ENCODE peak calls at places on chromosomes 13 and 19, in six cellular contexts. H, J, V, O, B and N are unnamed samples.

GRCh38 chr19:55079400-55080038 is 3.9 kb downstream of the EPS8L1 start:
- DNase-seq in H (no peak), J (no peak), V (no peak), O (no peak), B (no peak), N (no peak)

GRCh38 chr13:94558721-94559120 is 37.2 kb downstream of the TGDS start:
- DNase-seq in H (no peak), J (no peak), V (no peak), O (no peak), B (no peak), N (no peak)

GRCh38 chr19:991174-991931 is 7.2 kb downstream of the WDR18 start:
- DNase-seq in H (no peak), J (no peak), V (no peak), O (peak; percentile 89), B (no peak), N (no peak)

GRCh38 chr19:1245884-1246816 is 2.2 kb upstream of the MIDN start:
- DNase-seq in H (no peak), J (no peak), V (no peak), O (no peak), B (peak; percentile 88), N (no peak)

GRCh38 chr19:51181913-51182419 is 39.9 kb downstream of the SIGLEC7 start:
- DNase-seq in H (no peak), J (no peak), V (peak; percentile 54), O (no peak), B (no peak), N (no peak)

GRCh38 chr13:52695856-52696255 is 43.2 kb downstream of the SUGT1 start:
- DNase-seq in H (no peak), J (peak; percentile 3), V (no peak), O (no peak), B (peak; percentile 20), N (no peak)

GRCh38 chr13:81927347-81927746 is 1586.4 kb upstream of the SPRY2 start:
- DNase-seq in H (no peak), J (no peak), V (no peak), O (no peak), B (peak; percentile 5), N (no peak)

GRCh38 chr19:16012552-16012951 is 63.7 kb upstream of the TPM4 start:
- DNase-seq in H (no peak), J (no peak), V (no peak), O (no peak), B (no peak), N (no peak)

GRCh38 chr13:108919036-108919907 is 289.9 kb downstream of the MYO16 start:
- DNase-seq in H (no peak), J (no peak), V (no peak), O (no peak), B (no peak), N (no peak)

GRCh38 chr19:31350033-31350692 is 927 bp upstream of the TSHZ3 start:
- DNase-seq in H (no peak), J (no peak), V (no peak), O (peak; percentile 55), B (no peak), N (no peak)

GRCh38 chr13:69910800-69911199 is 196.8 kb upstream of the ATXN8OS start:
- DNase-seq in H (no peak), J (no peak), V (no peak), O (no peak), B (peak; percentile 10), N (no peak)

GRCh38 chr13:94710081-94710809 is 2.1 kb downstream of the SOX21 start:
- DNase-seq in H (no peak), J (no peak), V (no peak), O (no peak), B (no peak), N (no peak)

GRCh38 chr19:12838182-12838890 is at the start of gene MAST1:
- DNase-seq in H (peak; percentile 89), J (no peak), V (no peak), O (peak; percentile 79), B (no peak), N (peak; percentile 73)

GRCh38 chr13:33931397-33931987 is 113.5 kb downstream of the RFC3 start:
- DNase-seq in H (no peak), J (peak; percentile 4), V (no peak), O (peak; percentile 12), B (peak; percentile 65), N (no peak)

GRCh38 chr19:6821639-6822310 is 49.3 kb downstream of the VAV1 start:
- DNase-seq in H (no peak), J (no peak), V (no peak), O (no peak), B (no peak), N (no peak)

GRCh38 chr19:6828306-6828697 is 55.8 kb downstream of the VAV1 start:
- DNase-seq in H (no peak), J (no peak), V (no peak), O (peak; percentile 42), B (no peak), N (no peak)

GRCh38 chr19:6822311-6822670 is 49.8 kb downstream of the VAV1 start:
- DNase-seq in H (no peak), J (no peak), V (no peak), O (no peak), B (no peak), N (no peak)

GRCh38 chr19:6826281-6826920 is 53.9 kb downstream of the VAV1 start:
- DNase-seq in H (no peak), J (no peak), V (no peak), O (no peak), B (no peak), N (no peak)

GRCh38 chr19:6825076-6825774 is 52.7 kb downstream of the VAV1 start:
- DNase-seq in H (no peak), J (no peak), V (no peak), O (no peak), B (no peak), N (no peak)
- TF ChIP-seq POLR2A in H (no peak), J (no peak), V (no peak), O (no peak), B (no peak), N (no peak)

GRCh38 chr19:49147923-49148682 is 7.1 kb downstream of the HRC start:
- DNase-seq in H (no peak), J (no peak), V (no peak), O (peak; percentile 49), B (no peak), N (no peak)
- TF ChIP-seq POLR2AphosphoS5 in H (no peak), J (no peak), V (no peak), O (peak; percentile 62), B (no peak), N (no peak)

GRCh38 chr19:39052243-39052746 is 19.9 kb upstream of the FBXO27 start:
- DNase-seq in H (no peak), J (no peak), V (peak; percentile 68), O (peak; percentile 76), B (peak; percentile 48), N (no peak)
- TF ChIP-seq TAF1 in H (no peak), J (no peak), V (no peak), O (no peak), B (no peak), N (no peak)

DNA sequence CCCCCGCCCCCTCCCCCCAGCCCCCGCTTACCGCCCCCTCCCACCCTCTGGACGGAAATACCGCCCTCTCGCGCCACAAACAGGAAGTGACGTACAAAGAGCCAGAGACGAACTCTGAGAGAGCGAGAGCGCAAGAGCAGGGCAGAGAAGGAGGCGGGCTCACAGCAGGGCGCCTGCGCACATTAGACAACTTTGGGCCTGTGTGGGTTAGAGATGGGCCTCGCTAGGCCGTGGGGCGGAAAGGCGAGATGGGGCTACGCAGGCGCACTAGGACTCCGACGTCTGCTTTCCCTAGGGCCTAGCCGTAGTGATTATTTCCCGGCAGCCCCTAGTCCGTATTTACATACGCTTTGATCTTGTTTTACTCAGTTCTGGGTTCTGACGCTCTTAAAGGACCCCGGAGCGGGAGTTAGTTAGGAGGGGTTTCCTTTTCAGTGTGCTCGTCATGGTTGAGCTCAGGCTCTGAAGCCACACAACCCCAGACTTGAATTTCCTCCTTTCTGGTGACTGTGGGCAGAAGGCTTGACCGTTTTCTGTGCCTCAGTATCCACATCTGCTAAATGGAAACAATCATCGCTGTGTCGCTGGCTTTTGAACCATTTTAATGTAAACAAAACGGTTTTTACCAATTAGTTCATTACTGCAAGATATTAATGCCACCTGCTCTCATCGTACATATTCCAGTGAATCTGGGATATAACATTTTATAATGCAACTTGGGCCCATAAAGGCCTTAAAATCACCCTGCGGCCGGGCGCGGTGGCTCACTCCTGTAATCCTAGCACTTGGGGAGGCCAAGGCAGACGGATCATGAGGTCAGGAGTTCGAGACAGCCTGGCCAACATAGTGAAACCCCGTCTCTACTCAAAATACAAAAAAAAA is 449 bp upstream of the AKT2 start:
- DNase-seq in H (peak; percentile 92), J (peak; percentile 100), V (peak; percentile 98), O (peak; percentile 95), B (peak; percentile 99), N (peak; percentile 88)
- TF ChIP-seq POLR2A in H (peak; percentile 49), J (peak; percentile 11), V (no peak), O (peak; percentile 72), B (no peak), N (peak; percentile 49)

GRCh38 chr13:102591988-102592781 is 4.6 kb upstream of the TPP2 start:
- DNase-seq in H (peak; percentile 30), J (peak; percentile 40), V (peak; percentile 50), O (peak; percentile 20), B (peak; percentile 53), N (peak; percentile 27)

GRCh38 chr13:102599451-102600012 is 2.7 kb downstream of the TPP2 start:
- DNase-seq in H (no peak), J (no peak), V (no peak), O (no peak), B (no peak), N (no peak)

GRCh38 chr13:102596147-102597028 is at the start of gene TPP2:
- DNase-seq in H (peak; percentile 95), J (peak; percentile 90), V (peak; percentile 92), O (peak; percentile 99), B (peak; percentile 94), N (peak; percentile 93)

GRCh38 chr13:102598061-102598460 is 1.3 kb downstream of the TPP2 start:
- DNase-seq in H (no peak), J (no peak), V (no peak), O (no peak), B (no peak), N (no peak)

DNA sequence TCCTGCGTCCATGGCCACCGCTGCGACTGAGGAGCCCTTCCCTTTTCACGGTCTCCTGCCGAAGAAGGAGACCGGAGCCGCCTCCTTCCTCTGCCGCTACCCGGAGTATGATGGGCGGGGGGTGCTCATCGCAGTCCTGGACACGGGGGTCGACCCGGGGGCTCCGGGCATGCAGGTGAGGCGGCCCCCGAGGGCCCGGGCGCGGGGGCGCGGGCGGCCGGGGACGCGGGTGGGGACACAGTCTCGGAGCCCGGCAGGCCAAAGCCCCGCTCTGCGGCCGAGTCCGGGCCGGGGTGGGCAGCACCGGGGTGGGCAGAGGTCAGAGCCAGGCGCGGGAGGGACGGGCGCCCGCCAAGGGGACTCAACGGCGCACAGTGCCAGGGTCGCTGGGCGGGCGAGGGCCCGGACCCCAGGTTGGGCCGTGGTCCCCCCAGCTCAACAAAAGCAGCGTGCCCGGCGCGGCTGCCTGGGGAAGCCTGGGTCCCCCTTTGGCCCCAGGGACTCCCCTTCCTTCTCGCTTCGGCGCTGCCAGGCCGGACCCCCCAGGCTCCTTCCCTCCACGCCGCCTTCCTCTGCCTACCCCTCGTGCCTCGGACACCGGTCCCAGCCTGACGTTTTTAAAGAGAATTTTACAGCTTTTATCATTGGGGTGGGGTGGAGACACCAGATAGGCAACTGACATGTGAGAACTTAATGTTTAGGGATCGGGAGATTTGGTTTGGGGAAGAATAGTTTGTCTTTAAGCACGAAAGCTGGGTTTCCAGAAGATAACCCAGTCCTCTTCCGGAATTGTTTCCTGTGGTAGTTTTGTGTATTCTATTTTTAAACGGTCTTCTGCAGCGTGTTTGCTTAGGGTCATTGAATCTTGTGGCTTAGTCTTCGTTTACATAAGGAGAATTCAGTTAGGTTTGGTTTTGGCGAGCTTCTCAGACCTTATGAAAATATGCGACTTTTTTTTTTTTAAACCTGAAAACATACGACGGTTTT is 536 bp downstream of the TPP2 start:
- DNase-seq in H (no peak), J (no peak), V (no peak), O (peak; percentile 18), B (no peak), N (peak; percentile 22)
- TF ChIP-seq POLR2AphosphoS5 in H (no peak), J (no peak), V (no peak), O (peak; percentile 35), B (no peak), N (no peak)

GRCh38 chr19:9877775-9878510 is 42.8 kb downstream of the PIN1 start:
- DNase-seq in H (no peak), J (no peak), V (no peak), O (no peak), B (no peak), N (no peak)
- TF ChIP-seq TAF1 in H (no peak), J (no peak), V (no peak), O (no peak), B (no peak), N (no peak)